ENCODE peak calls at places on chromosomes 11 and 22, in six cellular contexts. B is A549, M is H1, O is K562, T is SK-N-SH, R is WTC11. W is an unnamed sample.

GRCh38 chr11:59875856-59876519 is 2.6 kb upstream of the OOSP3 start:
- DNase-seq in M (no peak), B (no peak), R (no peak), T (no peak), O (no peak), W (no peak)

GRCh38 chr11:94897330-94897768 is 76.0 kb downstream of the CWC15 start:
- DNase-seq in B (peak), M (peak), O (peak), R (peak), T (peak), W (peak)

GRCh38 chr11:1975185-1975584 is 22.5 kb downstream of the H19 start:
- DNase-seq in R (no peak), B (no peak), M (no peak), O (no peak), T (no peak), W (no peak)

GRCh38 chr11:111944651-111945051 is 7.5 kb downstream of the DIXDC1 start:
- DNase-seq in M (no peak), B (peak), T (no peak), O (no peak), R (no peak), W (peak)

GRCh38 chr11:65779669-65779918 is 1.2 kb downstream of the AP5B1 start:
- DNase-seq in R (no peak), M (no peak), T (no peak), O (no peak), B (no peak), W (no peak)

GRCh38 chr11:7004482-7004881 is 15.7 kb downstream of the ZNF214 start:
- DNase-seq in T (no peak), M (no peak), R (no peak), B (peak), O (peak), W (peak)

GRCh38 chr11:44607324-44607962 is 42.0 kb downstream of the CD82 start:
- DNase-seq in B (no peak), T (no peak), M (no peak), R (no peak), O (peak), W (peak)

GRCh38 chr11:80967649-80968048 is 1526.8 kb upstream of the TENM4 start:
- DNase-seq in M (no peak), B (no peak), O (no peak), R (no peak), T (no peak), W (no peak)

GRCh38 chr11:63829823-63830489 is 9.0 kb upstream of the MARK2 start:
- DNase-seq in R (peak), M (peak), T (peak), B (peak), O (peak), W (peak)

GRCh38 chr11:111736621-111737055 is 29.6 kb downstream of the PPP2R1B start:
- DNase-seq in T (no peak), R (no peak), O (no peak), M (no peak), B (no peak), W (no peak)

GRCh38 chr22:28018461-28018927 is 99.4 kb upstream of the PITPNB start:
- DNase-seq in R (no peak), O (no peak), B (no peak), M (no peak), T (no peak), W (no peak)

GRCh38 chr11:2587976-2588748 is 111.6 kb downstream of the KCNQ1OT1 start:
- DNase-seq in T (peak), R (no peak), O (no peak), M (no peak), B (no peak), W (no peak)

GRCh38 chr11:44556735-44557409 is 8.6 kb upstream of the CD82 start:
- DNase-seq in T (no peak), O (peak), B (peak), R (peak), M (peak), W (peak)

GRCh38 chr22:24380220-24381218 is 46.9 kb upstream of the ADORA2A start:
- DNase-seq in B (no peak), T (no peak), M (no peak), R (no peak), O (no peak), W (no peak)

GRCh38 chr11:10236850-10237249 is 57.2 kb downstream of the SBF2 start:
- DNase-seq in M (no peak), O (no peak), R (no peak), T (no peak), B (no peak), W (no peak)

GRCh38 chr11:117984471-117984870 is 1.7 kb upstream of the IL10RA start:
- DNase-seq in O (no peak), T (no peak), M (no peak), B (no peak), R (no peak), W (no peak)

GRCh38 chr11:74417860-74418508 is 19.8 kb upstream of the PGM2L1 start:
- DNase-seq in T (no peak), R (no peak), O (no peak), B (peak), M (no peak), W (peak)

GRCh38 chr11:112972399-112973115 is 11.3 kb downstream of the NCAM1 start:
- DNase-seq in T (no peak), M (no peak), O (no peak), R (no peak), B (no peak), W (no peak)

GRCh38 chr22:32042924-32043323 is at the start of gene SLC5A1:
- DNase-seq in B (no peak), R (peak), M (no peak), O (no peak), T (no peak), W (no peak)

GRCh38 chr11:12746593-12747097 is 72.4 kb downstream of the TEAD1 start:
- DNase-seq in M (peak), O (peak), T (peak), R (peak), B (peak), W (peak)

GRCh38 chr11:63574856-63575602 is 11.8 kb upstream of the PLAAT2 start:
- DNase-seq in M (no peak), R (no peak), O (peak), T (no peak), B (no peak), W (peak)

GRCh38 chr22:44496305-44496704 is 1.7 kb downstream of the RTL6 start:
- DNase-seq in O (no peak), B (no peak), R (no peak), T (no peak), M (no peak), W (no peak)

GRCh38 chr11:17529814-17530162 is 14.4 kb downstream of the USH1C start:
- DNase-seq in M (no peak), R (no peak), B (no peak), T (no peak), O (no peak), W (no peak)

GRCh38 chr22:49294656-49295464 is 532.8 kb downstream of the BRD1 start:
- DNase-seq in M (peak), O (no peak), B (no peak), R (no peak), T (no peak), W (no peak)

GRCh38 chr11:115321602-115322289 is 182.5 kb downstream of the CADM1 start:
- DNase-seq in B (no peak), O (no peak), M (no peak), T (no peak), R (no peak), W (peak)

GRCh38 chr22:41062146-41062545 is 30.2 kb upstream of the EP300 start:
- DNase-seq in O (no peak), B (no peak), R (no peak), T (no peak), M (no peak), W (no peak)

GRCh38 chr22:47570851-47571250 is 808.4 kb downstream of the TBC1D22A start:
- DNase-seq in M (no peak), T (no peak), R (no peak), O (no peak), B (no peak), W (no peak)

GRCh38 chr22:47570300-47570685 is 807.8 kb downstream of the TBC1D22A start:
- DNase-seq in T (no peak), B (no peak), R (no peak), O (no peak), M (no peak), W (no peak)

GRCh38 chr22:47567741-47568140 is 805.3 kb downstream of the TBC1D22A start:
- DNase-seq in R (no peak), O (no peak), B (no peak), M (no peak), T (no peak), W (no peak)

GRCh38 chr22:47568700-47569099 is 806.2 kb downstream of the TBC1D22A start:
- DNase-seq in M (no peak), T (no peak), O (no peak), R (no peak), B (no peak), W (no peak)

GRCh38 chr22:47569389-47570299 is 807.2 kb downstream of the TBC1D22A start:
- DNase-seq in R (no peak), B (no peak), O (no peak), M (no peak), T (no peak), W (no peak)
- TF ChIP-seq USF2 in R (no peak), B (no peak), O (no peak), M (no peak), T (no peak), W (no peak)

DNA sequence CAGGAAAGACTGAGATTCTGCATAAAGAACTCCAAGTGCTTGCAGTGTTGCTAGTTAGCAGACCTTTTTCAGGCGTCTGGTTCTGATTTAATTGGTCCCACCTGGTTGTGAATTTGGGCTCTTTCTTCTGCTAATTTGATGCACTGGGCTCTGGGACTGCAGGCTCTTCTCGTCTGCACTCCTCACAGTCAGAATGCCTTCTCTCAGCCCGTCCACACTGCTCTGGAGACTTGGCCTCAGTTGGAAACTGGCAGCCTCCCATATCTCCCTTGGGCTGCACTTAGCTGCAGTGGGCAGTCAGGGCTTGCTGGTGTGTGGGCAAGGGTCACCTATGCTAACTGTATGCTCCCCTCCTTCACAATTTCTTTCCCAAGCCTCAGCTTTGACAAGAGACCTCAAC is 1.5 kb downstream of the TRIM6 start:
- DNase-seq in R (no peak), M (no peak), O (no peak), B (no peak), T (no peak), W (no peak)
- TF ChIP-seq USF2 in R (no peak), M (no peak), O (no peak), B (no peak), T (no peak), W (no peak)

GRCh38 chr11:26186389-26186788 is 145.5 kb upstream of the ANO3 start:
- DNase-seq in R (no peak), T (no peak), B (no peak), O (no peak), M (no peak), W (no peak)

GRCh38 chr11:26188559-26188958 is 143.4 kb upstream of the ANO3 start:
- DNase-seq in T (no peak), B (no peak), M (no peak), R (no peak), O (no peak), W (peak)

GRCh38 chr11:26191193-26191592 is 140.7 kb upstream of the ANO3 start:
- DNase-seq in O (no peak), R (no peak), T (no peak), B (no peak), M (no peak), W (no peak)

DNA sequence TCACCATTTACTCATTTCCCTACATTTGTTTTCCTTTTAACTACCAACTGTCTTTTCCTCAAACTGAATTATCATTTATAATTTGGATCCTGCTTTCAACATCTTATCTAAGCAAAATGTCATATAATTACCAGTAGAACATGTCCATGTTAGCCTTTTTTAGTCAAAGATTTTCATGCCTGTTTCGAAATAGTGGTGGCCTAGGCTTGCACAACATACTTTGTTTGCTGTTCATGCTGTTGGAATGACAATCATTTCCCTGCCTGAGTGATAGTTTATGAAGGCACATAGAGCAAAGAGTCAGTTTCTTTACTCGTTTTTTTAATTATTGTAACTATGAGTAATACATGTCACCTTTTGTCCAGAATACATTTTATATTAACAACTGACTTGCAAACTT is 144.3 kb upstream of the ANO3 start:
- DNase-seq in T (no peak), R (no peak), O (no peak), M (no peak), B (peak), W (peak)
- TF ChIP-seq USF2 in T (no peak), R (no peak), O (no peak), M (no peak), B (no peak), W (no peak)

DNA sequence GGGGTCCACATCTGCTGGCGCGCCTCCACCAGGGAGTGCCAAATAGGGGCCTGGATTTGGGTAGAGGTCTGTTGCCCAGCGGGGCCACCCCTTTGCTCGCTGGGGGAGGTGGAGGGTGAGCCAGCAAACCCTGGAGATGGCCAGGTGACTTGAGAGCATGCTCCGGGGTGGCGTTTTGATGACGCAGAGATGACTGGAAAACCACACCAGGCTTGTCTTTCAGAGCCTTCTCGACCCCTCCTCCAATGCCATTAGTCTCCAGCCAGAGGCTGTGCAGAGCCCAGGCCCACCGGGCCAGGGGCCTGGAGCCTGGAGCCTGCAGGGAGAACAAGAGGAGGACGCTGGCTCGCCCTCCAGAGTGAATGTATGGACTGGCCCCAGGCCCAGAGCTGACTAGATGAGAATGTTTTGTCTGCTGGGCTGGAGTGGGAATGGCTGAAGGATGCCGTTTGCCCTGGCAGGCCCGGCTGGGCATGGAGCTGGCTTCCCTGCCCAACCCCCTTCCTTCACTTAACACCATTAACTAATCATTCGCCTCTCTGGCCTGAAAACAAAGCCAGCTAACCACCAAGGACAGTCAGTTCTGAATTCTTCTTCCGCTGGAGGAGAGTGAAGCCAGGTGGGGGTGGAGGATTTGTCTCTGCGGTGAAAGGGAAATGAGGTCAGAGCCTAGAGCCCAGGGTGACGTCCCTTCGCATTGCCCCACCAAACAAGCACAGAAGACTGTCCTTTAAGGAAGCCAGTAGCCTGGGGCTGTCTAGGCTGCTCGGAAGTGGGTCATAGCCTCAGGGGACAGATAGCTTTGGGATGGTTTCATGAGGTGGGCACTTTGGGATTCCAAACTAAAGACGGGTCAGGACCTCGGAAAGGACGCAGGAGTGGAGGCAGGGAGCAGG is 1.6 kb upstream of the MCAM start:
- DNase-seq in T (peak), B (no peak), M (no peak), O (peak), R (no peak), W (peak)
- TF ChIP-seq USF2 in T (no peak), B (no peak), M (no peak), O (no peak), R (no peak), W (peak)

DNA sequence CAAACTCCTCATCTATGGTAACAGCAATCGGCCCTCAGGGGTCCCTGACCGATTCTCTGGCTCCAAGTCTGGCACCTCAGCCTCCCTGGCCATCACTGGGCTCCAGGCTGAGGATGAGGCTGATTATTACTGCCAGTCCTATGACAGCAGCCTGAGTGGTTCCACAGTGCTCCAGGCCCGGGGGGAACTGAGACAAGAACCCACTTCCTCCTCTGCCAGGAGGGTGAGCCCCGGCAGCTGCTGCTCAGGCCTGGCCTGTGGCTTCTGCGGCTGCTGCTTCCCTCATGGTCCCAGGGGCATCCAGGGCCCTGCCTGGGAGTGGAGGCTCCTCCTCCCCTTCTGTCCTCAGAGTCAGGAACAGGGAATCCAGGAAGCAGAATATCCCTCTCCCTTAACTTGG is 98.4 kb downstream of the ZNF280B start:
- DNase-seq in O (no peak), M (no peak), T (no peak), B (no peak), R (no peak), W (no peak)
- TF ChIP-seq USF2 in O (no peak), M (no peak), T (no peak), B (no peak), R (no peak), W (no peak)

W was measured in IMR-90.